ENCODE peak calls at places on chromosome 1, in four cellular contexts. K is transverse colon, H is uterus, G is stomach. U is an unnamed sample.

GRCh38 chr1:193952778-193953374 is 766.5 kb upstream of the B3GALT2 start:
- DNase-seq in K (no peak), H (no peak), G (no peak), U (no peak)

GRCh38 chr1:108830119-108831008 is 26.5 kb downstream of the AKNAD1 start:
- DNase-seq in K (peak), H (peak), G (peak), U (peak)

GRCh38 chr1:184685116-184685515 is 69.5 kb downstream of the EDEM3 start:
- DNase-seq in K (peak), H (no peak), G (peak), U (no peak)

GRCh38 chr1:30232288-30232899 is 491.0 kb downstream of the MATN1 start:
- DNase-seq in K (no peak), H (no peak), G (no peak), U (no peak)

GRCh38 chr1:237794071-237794470 is 96.7 kb downstream of the ZP4 start:
- DNase-seq in K (no peak), H (no peak), G (no peak), U (no peak)

GRCh38 chr1:239547987-239548386 is 161.6 kb downstream of the CHRM3 start:
- DNase-seq in K (no peak), H (no peak), G (no peak), U (no peak)

GRCh38 chr1:114468710-114469468 is 42.1 kb downstream of the TRIM33 start:
- DNase-seq in K (no peak), H (no peak), G (no peak), U (no peak)

GRCh38 chr1:53754484-53755312 is 15.7 kb upstream of the GLIS1 start:
- DNase-seq in K (peak), H (no peak), G (no peak), U (peak)

GRCh38 chr1:172955161-172955821 is 95.5 kb downstream of the TNFSF18 start:
- DNase-seq in K (no peak), H (no peak), G (no peak), U (no peak)

GRCh38 chr1:32907435-32907834 is 6.2 kb upstream of the TMEM54 start:
- DNase-seq in K (no peak), H (no peak), G (no peak), U (no peak)

GRCh38 chr1:222182641-222183040 is 365.3 kb downstream of the HHIPL2 start:
- DNase-seq in K (no peak), H (no peak), G (no peak), U (no peak)

GRCh38 chr1:92186081-92186480 is 31.6 kb upstream of the C1orf146 start:
- DNase-seq in K (no peak), H (no peak), G (no peak), U (no peak)

GRCh38 chr1:226615876-226616275 is 67.3 kb downstream of the STUM start:
- DNase-seq in K (no peak), H (peak), G (no peak), U (no peak)

GRCh38 chr1:65769621-65770020 is 23.1 kb upstream of the PDE4B start:
- DNase-seq in K (no peak), H (no peak), G (no peak), U (no peak)

GRCh38 chr1:155166373-155167165 is 6.5 kb downstream of the KRTCAP2 start:
- DNase-seq in K (peak), H (no peak), G (no peak), U (no peak)

GRCh38 chr1:1889090-1889750 is 1.7 kb downstream of the GNB1 start:
- DNase-seq in K (no peak), H (no peak), G (no peak), U (no peak)
- H3K27ac ChIP-seq in K (peak), H (peak), G (peak), U (peak)

GRCh38 chr1:16924919-16925477 is 3.3 kb downstream of the CROCC start:
- DNase-seq in K (no peak), H (no peak), G (no peak), U (no peak)
- TF ChIP-seq CTCF in K (no peak), H (no peak), G (no peak), U (peak)

GRCh38 chr1:187790724-187791123 is 962.0 kb downstream of the PLA2G4A start:
- DNase-seq in K (no peak), H (no peak), G (no peak), U (no peak)

GRCh38 chr1:187788686-187789085 is 959.9 kb downstream of the PLA2G4A start:
- DNase-seq in K (no peak), H (no peak), G (no peak), U (no peak)

GRCh38 chr1:187794561-187794960 is 965.8 kb downstream of the PLA2G4A start:
- DNase-seq in K (no peak), H (no peak), G (no peak), U (no peak)
- H3K27ac ChIP-seq in K (no peak), H (no peak), G (no peak), U (no peak)

DNA sequence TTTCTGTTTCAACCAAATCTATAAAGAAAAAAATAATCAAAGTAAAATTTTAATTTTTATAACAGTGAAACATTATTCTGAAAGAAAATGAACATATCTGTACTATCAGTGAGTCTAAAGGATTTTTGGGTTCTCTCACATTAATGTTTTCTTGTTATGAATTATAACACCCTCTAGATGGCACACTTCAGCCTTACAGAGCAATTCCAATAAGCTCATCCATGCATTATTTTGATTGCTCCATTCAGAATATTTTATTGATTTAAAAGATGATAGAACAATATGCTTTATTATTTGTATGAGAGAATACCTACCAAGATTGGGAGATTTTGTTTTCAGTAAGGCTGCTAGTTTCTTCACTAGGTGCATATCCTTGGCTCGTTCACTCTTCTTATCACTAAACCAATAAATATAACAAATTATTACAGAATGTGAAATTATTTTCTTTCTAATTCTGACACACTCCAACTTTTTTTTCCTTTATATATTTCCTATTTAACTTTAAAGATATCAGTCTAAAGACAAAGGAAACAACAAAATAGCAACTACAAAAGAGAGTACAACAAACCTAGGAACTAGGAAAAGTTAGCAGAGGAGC is 82.4 kb downstream of the RAB3GAP2 start:
- DNase-seq in K (no peak), H (no peak), G (no peak), U (no peak)
- TF ChIP-seq CTCF in K (peak), H (peak), G (no peak), U (no peak)

U was measured in prostate gland.